ENCODE peak calls at places on chromosomes 13 and 19, in six cellular contexts. K is WTC11, L is hepatocyte, J is iris pigment epithelial cell, T is endothelial cell of umbilical vein, C is T-helper 1 cell. P is an unnamed sample.

GRCh38 chr13:26847281-26847680 is 86.7 kb upstream of the GPR12 start:
- DNase-seq in C (no peak), T (no peak), J (no peak), K (peak; percentile 34), L (no peak), P (no peak)

GRCh38 chr13:79662882-79663281 is 181.9 kb downstream of the NDFIP2 start:
- DNase-seq in C (no peak), T (peak; percentile 42), K (no peak), J (no peak), L (no peak), P (no peak)

GRCh38 chr13:101053289-101053688 is 363.0 kb downstream of the NALCN start:
- DNase-seq in J (no peak), L (no peak), K (no peak), T (no peak), C (no peak), P (no peak)

GRCh38 chr19:27392027-27392632 is 1820.8 kb downstream of the UQCRFS1 start:
- DNase-seq in C (no peak), J (no peak), K (no peak), T (no peak), L (no peak), P (no peak)

GRCh38 chr19:9037415-9038062 is 27.3 kb upstream of the MUC16 start:
- DNase-seq in T (no peak), L (no peak), K (no peak), C (no peak), J (no peak), P (no peak)

GRCh38 chr19:4278010-4278409 is 1.1 kb upstream of the SHD start:
- DNase-seq in C (no peak), K (no peak), J (no peak), L (no peak), T (no peak), P (no peak)

GRCh38 chr19:49224856-49225255 is 67.3 kb downstream of the TRPM4 start:
- DNase-seq in J (peak; percentile 50), L (peak; percentile 39), T (peak; percentile 80), K (peak; percentile 79), C (peak; percentile 26), P (peak; percentile 61)

GRCh38 chr13:100528353-100528752 is 60.2 kb downstream of the GGACT start:
- DNase-seq in J (no peak), K (no peak), C (no peak), T (no peak), L (no peak), P (no peak)

GRCh38 chr19:56153507-56153906 is 12.4 kb downstream of the ZNF444 start:
- DNase-seq in L (no peak), T (peak; percentile 25), J (no peak), C (no peak), K (peak; percentile 72), P (no peak)

GRCh38 chr13:98994080-98994479 is 16.2 kb upstream of the DOCK9 start:
- DNase-seq in K (no peak), T (no peak), C (no peak), J (no peak), L (no peak), P (no peak)

GRCh38 chr19:32977269-32977668 is 5.2 kb downstream of the FAAP24 start:
- DNase-seq in T (peak; percentile 69), K (no peak), J (peak; percentile 34), C (no peak), L (no peak), P (no peak)

GRCh38 chr19:35000647-35001501 is 751 bp downstream of the GRAMD1A start:
- DNase-seq in T (peak; percentile 43), C (peak; percentile 73), L (peak; percentile 60), J (peak; percentile 57), K (peak; percentile 43), P (no peak)

GRCh38 chr13:28889317-28889716 is 69.2 kb downstream of the MTUS2 start:
- DNase-seq in T (no peak), L (no peak), C (no peak), K (no peak), J (no peak), P (no peak)

GRCh38 chr13:74774252-74774651 is 640.0 kb upstream of the KLF12 start:
- DNase-seq in K (no peak), C (no peak), J (peak; percentile 41), T (no peak), L (no peak), P (no peak)

GRCh38 chr13:105153626-105154025 is 1381.8 kb downstream of the EFNB2 start:
- DNase-seq in J (peak; percentile 51), K (no peak), L (no peak), T (no peak), C (no peak), P (no peak)

GRCh38 chr19:13838943-13839192 is 38.1 kb upstream of the NANOS3 start:
- DNase-seq in L (peak; percentile 43), J (no peak), C (no peak), T (no peak), K (no peak), P (no peak)

GRCh38 chr19:55146078-55146647 is 2.8 kb downstream of the TNNT1 start:
- DNase-seq in T (no peak), K (peak; percentile 79), J (no peak), C (peak; percentile 34), L (no peak), P (peak; percentile 64)

GRCh38 chr19:44212865-44213346 is 574 bp downstream of the ZNF227 start:
- DNase-seq in L (peak; percentile 20), K (no peak), T (peak; percentile 58), J (peak; percentile 39), C (no peak), P (no peak)

GRCh38 chr19:44539236-44539819 is 9.9 kb upstream of the CEACAM20 start:
- DNase-seq in T (no peak), C (no peak), K (no peak), J (peak; percentile 15), L (no peak), P (no peak)

GRCh38 chr13:66207610-66208009 is 1022.5 kb downstream of the PCDH9 start:
- DNase-seq in K (no peak), T (no peak), L (no peak), J (peak; percentile 44), C (no peak), P (no peak)

GRCh38 chr19:33797821-33798633 is 1.4 kb downstream of the KCTD15 start:
- DNase-seq in K (peak; percentile 71), C (peak; percentile 23), L (peak; percentile 55), T (peak; percentile 49), J (peak; percentile 74), P (no peak)

GRCh38 chr19:40257096-40257517 is 28.0 kb downstream of the AKT2 start:
- DNase-seq in T (no peak), C (no peak), K (no peak), L (no peak), J (no peak), P (no peak)

GRCh38 chr19:6066661-6067646 is 43.3 kb downstream of the RFX2 start:
- DNase-seq in K (peak; percentile 87), C (no peak), J (peak; percentile 84), T (peak; percentile 99), L (peak; percentile 95), P (no peak)

GRCh38 chr19:46180701-46181385 is 32.8 kb downstream of the IGFL2 start:
- DNase-seq in K (no peak), C (no peak), T (peak; percentile 20), J (peak; percentile 21), L (no peak), P (peak; percentile 15)

GRCh38 chr19:43797118-43797517 is 5.1 kb downstream of the LYPD5 start:
- DNase-seq in C (no peak), T (no peak), K (no peak), L (no peak), J (no peak), P (no peak)

GRCh38 chr19:55305491-55305890 is 19.6 kb downstream of the TMEM150B start:
- DNase-seq in C (peak; percentile 42), J (no peak), T (peak; percentile 23), K (peak; percentile 75), L (no peak), P (no peak)

GRCh38 chr13:26954981-26955380 is 194.4 kb upstream of the GPR12 start:
- DNase-seq in T (no peak), J (no peak), K (no peak), L (no peak), C (no peak), P (no peak)

GRCh38 chr13:50248537-50249521 is 233.6 kb downstream of the KCNRG start:
- DNase-seq in J (no peak), C (peak; percentile 54), T (no peak), L (no peak), K (peak; percentile 30), P (no peak)

GRCh38 chr13:102197193-102197592 is 204.7 kb downstream of the FGF14 start:
- DNase-seq in J (peak; percentile 37), C (no peak), L (no peak), K (peak; percentile 29), T (no peak), P (no peak)

GRCh38 chr13:61470801-61471200 is 55.2 kb upstream of the PCDH20 start:
- DNase-seq in L (no peak), J (no peak), T (no peak), C (no peak), K (no peak), P (no peak)

GRCh38 chr13:41389580-41389979 is 67.8 kb upstream of the RGCC start:
- DNase-seq in T (no peak), L (no peak), K (no peak), J (no peak), C (no peak), P (no peak)

GRCh38 chr19:6126335-6126974 is 9.0 kb upstream of the ACSBG2 start:
- DNase-seq in K (no peak), T (peak; percentile 75), L (peak; percentile 50), J (peak; percentile 72), C (peak; percentile 49), P (peak; percentile 91)

GRCh38 chr13:20399961-20400360 is 125.7 kb downstream of the CRYL1 start:
- DNase-seq in L (no peak), K (no peak), J (no peak), T (no peak), C (no peak), P (no peak)

GRCh38 chr13:44141213-44141724 is 232.4 kb upstream of the SERP2 start:
- DNase-seq in J (no peak), L (no peak), C (no peak), K (no peak), T (no peak), P (no peak)

GRCh38 chr19:39160523-39160861 is 34.9 kb downstream of the PAK4 start:
- DNase-seq in J (peak; percentile 69), K (no peak), L (peak; percentile 77), T (peak; percentile 13), C (no peak), P (no peak)